ENCODE peak calls at places on chromosomes 7 and 10, in nine cellular contexts. O is dorsolateral prefrontal cortex; U is CD4-positive, alpha-beta memory T cell; R is brain microvascular endothelial cell; C is CD8-positive, alpha-beta T cell; X is mammary epithelial cell; V is SK-N-SH; W is tibial nerve; K is fibroblast of lung. G is an unnamed sample.

GRCh38 chr10:97648557-97649404 is 8.3 kb downstream of the PI4K2A start:
- DNase-seq in R (peak; percentile 94), O (no peak), K (peak; percentile 83), V (no peak), W (no peak), X (peak; percentile 92), U (peak; percentile 40), C (peak; percentile 39), G (no peak)

GRCh38 chr10:119404719-119405504 is 137.6 kb downstream of the RGS10 start:
- DNase-seq in C (no peak), W (no peak), R (no peak), K (no peak), X (no peak), U (no peak), O (no peak), V (no peak), G (no peak)

GRCh38 chr7:93697901-93698300 is 123.4 kb upstream of the CALCR start:
- DNase-seq in V (no peak), O (no peak), K (no peak), U (no peak), R (no peak), C (no peak), W (no peak), X (no peak), G (no peak)

GRCh38 chr7:155556725-155557124 is 10.4 kb upstream of the CNPY1 start:
- DNase-seq in W (no peak), O (no peak), X (no peak), K (no peak), R (no peak), U (no peak), C (no peak), V (no peak), G (no peak)

GRCh38 chr10:55500931-55501559 is 700.0 kb upstream of the PCDH15 start:
- DNase-seq in V (peak; percentile 3), X (peak; percentile 20), R (peak; percentile 26), U (no peak), K (peak; percentile 32), O (no peak), C (no peak), W (no peak), G (no peak)

GRCh38 chr7:116788542-116789197 is 73.7 kb upstream of the CAPZA2 start:
- DNase-seq in W (no peak), X (no peak), K (peak; percentile 88), V (no peak), O (no peak), U (no peak), C (no peak), R (no peak), G (no peak)

GRCh38 chr7:78852951-78853350 is 600.5 kb downstream of the MAGI2 start:
- DNase-seq in V (no peak), U (no peak), R (peak; percentile 5), C (no peak), O (no peak), W (no peak), K (peak; percentile 11), X (no peak), G (no peak)

GRCh38 chr10:133285217-133285616 is 8.5 kb upstream of the ADAM8 start:
- DNase-seq in K (no peak), U (no peak), W (no peak), C (no peak), X (no peak), R (no peak), O (no peak), V (no peak), G (no peak)

GRCh38 chr7:94041529-94041928 is 37.4 kb upstream of the BET1 start:
- DNase-seq in K (peak; percentile 74), U (no peak), R (peak; percentile 82), O (no peak), W (no peak), V (no peak), X (peak; percentile 42), C (no peak), G (no peak)

GRCh38 chr7:114062810-114063209 is 144.0 kb upstream of the PPP1R3A start:
- DNase-seq in X (no peak), O (no peak), R (no peak), C (no peak), U (no peak), V (no peak), W (no peak), K (no peak), G (no peak)

GRCh38 chr7:99143853-99144672 is at the start of gene SMURF1:
- DNase-seq in X (peak; percentile 52), V (peak; percentile 97), U (peak; percentile 87), R (no peak), C (peak; percentile 68), O (peak; percentile 65), W (peak; percentile 35), K (peak; percentile 55), G (peak; percentile 79)

GRCh38 chr10:131620904-131621303 is 279.9 kb upstream of the PPP2R2D start:
- DNase-seq in U (no peak), W (no peak), V (no peak), R (no peak), O (no peak), C (no peak), X (no peak), K (no peak), G (no peak)

GRCh38 chr7:104758504-104758903 is 255.5 kb upstream of the KMT2E start:
- DNase-seq in K (no peak), U (no peak), O (no peak), R (no peak), W (no peak), X (peak; percentile 8), V (no peak), C (no peak), G (no peak)

GRCh38 chr7:134356421-134356936 is 39.7 kb upstream of the SLC35B4 start:
- DNase-seq in X (no peak), C (no peak), W (no peak), O (no peak), V (no peak), U (no peak), R (no peak), K (no peak), G (no peak)

DNA sequence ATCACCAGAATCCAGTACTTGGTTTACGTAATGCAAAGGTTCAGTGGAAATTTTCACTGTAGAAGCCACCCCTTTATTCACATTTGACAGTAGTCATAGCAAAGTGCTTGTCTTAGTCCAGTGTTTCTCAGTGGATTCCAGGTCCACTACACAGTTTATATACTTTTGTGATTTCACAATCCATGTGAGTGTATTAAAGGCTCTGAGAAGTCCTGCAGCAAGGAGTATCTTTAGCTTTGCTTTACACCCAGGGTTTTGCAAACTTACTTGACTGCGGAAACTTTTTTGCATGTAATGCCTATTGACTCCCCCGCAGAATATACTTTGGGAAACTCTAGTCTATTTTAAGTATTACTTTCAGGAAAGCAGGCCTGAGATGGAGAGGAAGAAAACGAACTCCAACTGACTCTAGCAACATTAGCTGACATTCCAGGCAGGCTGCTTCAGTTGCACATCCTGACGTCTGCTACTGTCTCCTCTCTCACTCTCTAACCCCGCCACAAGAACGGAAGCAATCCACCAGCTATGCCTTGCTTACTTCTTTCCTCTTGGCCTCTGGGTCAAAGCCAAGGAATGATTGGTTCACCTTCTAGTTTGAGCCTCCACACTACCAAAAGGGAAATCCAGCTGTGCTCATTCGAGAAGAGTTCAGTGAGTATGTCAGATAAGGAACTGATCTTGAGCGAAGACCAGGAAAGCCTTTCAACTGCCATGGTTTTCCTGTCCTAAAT is 6.2 kb downstream of the PLXNA4 start:
- DNase-seq in X (no peak), U (no peak), O (no peak), C (no peak), V (no peak), R (no peak), W (no peak), K (no peak), G (no peak)
- H3K27me3 ChIP-seq in X (peaks cover 28% of the 10 kb centered on the region), U (peaks cover 28% of the 10 kb centered on the region), O (no peaks in the 10 kb centered on the region), C (peaks cover 15% of the 10 kb centered on the region), V (peaks cover under 1% of the 10 kb centered on the region), R (peaks cover 35% of the 10 kb centered on the region), W (peaks cover 3% of the 10 kb centered on the region), K (no peaks in the 10 kb centered on the region), G (no peaks in the 10 kb centered on the region)

GRCh38 chr10:86373828-86374227 is 7.2 kb upstream of the GRID1 start:
- DNase-seq in C (no peak), R (no peak), X (no peak), W (no peak), O (no peak), V (no peak), K (no peak), U (no peak), G (peak; percentile 45)
- H3K27me3 ChIP-seq in C (peaks cover 5% of the 10 kb centered on the region), R (peaks cover 4% of the 10 kb centered on the region), X (no peaks in the 10 kb centered on the region), W (no peaks in the 10 kb centered on the region), O (no peaks in the 10 kb centered on the region), V (peaks cover 13% of the 10 kb centered on the region), K (peaks cover 18% of the 10 kb centered on the region), U (peaks cover 14% of the 10 kb centered on the region), G (peaks cover 4% of the 10 kb centered on the region)

GRCh38 chr10:47348661-47349470 is 703 bp downstream of the RBP3 start:
- DNase-seq in O (no peak), K (no peak), V (peak; percentile 41), U (no peak), X (no peak), C (no peak), W (no peak), R (no peak), G (no peak)
- H3K27me3 ChIP-seq in O (no peaks in the 10 kb centered on the region), K (no peaks in the 10 kb centered on the region), V (peaks cover 32% of the 10 kb centered on the region), U (no peaks in the 10 kb centered on the region), X (no peaks in the 10 kb centered on the region), C (no peaks in the 10 kb centered on the region), W (no peaks in the 10 kb centered on the region), R (no peaks in the 10 kb centered on the region), G (no peaks in the 10 kb centered on the region)

GRCh38 chr10:124447741-124448466 is 1.9 kb downstream of the NKX1-2 start:
- DNase-seq in C (no peak), X (no peak), U (no peak), V (peak; percentile 59), K (no peak), W (no peak), R (no peak), O (no peak), G (no peak)
- H3K27me3 ChIP-seq in C (peaks cover 32% of the 10 kb centered on the region), X (no peaks in the 10 kb centered on the region), U (peaks cover 36% of the 10 kb centered on the region), V (peaks cover 73% of the 10 kb centered on the region), K (peaks cover 51% of the 10 kb centered on the region), W (no peaks in the 10 kb centered on the region), R (peaks cover 64% of the 10 kb centered on the region), O (peaks cover 16% of the 10 kb centered on the region), G (peaks cover 7% of the 10 kb centered on the region)